ENCODE peak calls at places on chromosomes 16 and 17, in seven cellular contexts. W, U, K, N, Z, R and L are unnamed samples.

GRCh38 chr16:12096162-12096781 is 119.7 kb downstream of the SNX29 start:
- DNase-seq in N (peak; percentile 16), K (no peak), Z (no peak), W (no peak), U (no peak), R (peak; percentile 56), L (no peak)

GRCh38 chr16:10519929-10520868 is 60.2 kb downstream of the EMP2 start:
- DNase-seq in U (no peak), R (peak; percentile 35), K (no peak), W (no peak), Z (no peak), N (no peak), L (no peak)

GRCh38 chr16:57146735-57147134 is 39.1 kb downstream of the PSME3IP1 start:
- DNase-seq in Z (no peak), U (no peak), N (no peak), R (no peak), W (peak; percentile 45), K (no peak), L (no peak)

GRCh38 chr17:50684612-50685333 is 22.9 kb downstream of the ANKRD40 start:
- DNase-seq in U (no peak), K (no peak), N (no peak), Z (no peak), R (no peak), W (no peak), L (no peak)

GRCh38 chr17:17116406-17116805 is 74.1 kb downstream of the MPRIP start:
- DNase-seq in R (no peak), N (no peak), U (no peak), K (no peak), Z (no peak), W (no peak), L (no peak)

GRCh38 chr17:245611-246010 is 64.2 kb upstream of the DOC2B start:
- DNase-seq in K (no peak), N (no peak), U (no peak), R (no peak), Z (no peak), W (no peak), L (no peak)

GRCh38 chr16:77330332-77331043 is 104.3 kb downstream of the ADAMTS18 start:
- DNase-seq in K (no peak), U (no peak), W (no peak), R (peak; percentile 6), N (no peak), Z (no peak), L (no peak)

GRCh38 chr17:33124871-33125551 is 133.4 kb downstream of the SPACA3 start:
- DNase-seq in W (no peak), Z (no peak), K (no peak), R (no peak), N (no peak), U (no peak), L (no peak)

GRCh38 chr17:80213651-80213975 is 6.5 kb downstream of the SGSH start:
- DNase-seq in N (no peak), U (no peak), R (no peak), Z (no peak), K (no peak), W (no peak), L (no peak)

GRCh38 chr17:67241719-67242341 is 3.2 kb downstream of the HELZ start:
- DNase-seq in Z (no peak), W (no peak), R (no peak), U (no peak), N (no peak), K (no peak), L (no peak)

GRCh38 chr16:49456763-49457162 is 83.2 kb downstream of the C16orf78 start:
- DNase-seq in Z (no peak), N (no peak), W (no peak), U (no peak), K (no peak), R (no peak), L (no peak)